ENCODE peak calls at places on chromosomes 4 and X, in five cellular contexts. W, H, V, U and L are unnamed samples. For H3K9me3, the result is how much of the 10 kb centered on the place peaks cover.

GRCh38 chr4:924107-925096 is 7.7 kb downstream of the GAK start:
- DNase-seq in V (no peak), W (no peak), U (no peak), H (no peak), L (peak)

GRCh38 chr4:153542835-153543234 is 76.7 kb downstream of the TMEM131L start:
- DNase-seq in V (no peak), U (no peak), H (no peak), W (no peak), L (no peak)

GRCh38 chr4:153792007-153792892 is 3.4 kb upstream of the SFRP2 start:
- DNase-seq in V (no peak), U (peak), H (no peak), W (peak), L (peak)

GRCh38 chr4:111064342-111064993 is 441.6 kb upstream of the PITX2 start:
- DNase-seq in V (no peak), H (no peak), W (no peak), U (no peak), L (no peak)

GRCh38 chr4:21002976-21003375 is 302.7 kb downstream of the PACRGL start:
- DNase-seq in V (no peak), U (no peak), W (no peak), H (no peak), L (no peak)

GRCh38 chr4:123599920-123600394 is 203.4 kb downstream of the SPRY1 start:
- DNase-seq in H (peak), U (peak), V (no peak), W (peak), L (peak)

GRCh38 chrX:40853004-40853815 is 117.9 kb upstream of the MED14 start:
- DNase-seq in W (no peak), V (no peak), U (no peak), H (no peak), L (no peak)

GRCh38 chrX:123424546-123424945 is 240.5 kb downstream of the GRIA3 start:
- DNase-seq in H (no peak), W (no peak), V (no peak), U (no peak), L (no peak)

GRCh38 chr4:27096142-27096824 is 235.6 kb downstream of the STIM2 start:
- DNase-seq in U (no peak), W (no peak), V (no peak), H (no peak), L (no peak)

GRCh38 chrX:40172169-40172979 is 74.6 kb upstream of the BCOR start:
- DNase-seq in V (no peak), H (peak), U (peak), W (no peak), L (no peak)

GRCh38 chrX:9062621-9063020 is 28.7 kb upstream of the FAM9B start:
- DNase-seq in W (no peak), V (no peak), H (no peak), U (no peak), L (no peak)

GRCh38 chr4:20422398-20422797 is 170.7 kb downstream of the SLIT2 start:
- DNase-seq in H (peak), U (no peak), W (no peak), V (no peak), L (no peak)

GRCh38 chr4:52780206-52780605 is 29.0 kb upstream of the ERVMER34-1 start:
- DNase-seq in W (no peak), U (no peak), H (no peak), V (no peak), L (no peak)

GRCh38 chrX:17584248-17584681 is 153.0 kb upstream of the SCML1 start:
- DNase-seq in V (no peak), W (no peak), H (no peak), U (no peak), L (no peak)

GRCh38 chr4:101177146-101177545 is 170.2 kb downstream of the PPP3CA start:
- DNase-seq in H (no peak), W (no peak), V (no peak), U (no peak), L (no peak)

GRCh38 chr4:73127839-73128448 is 58.4 kb upstream of the COX18 start:
- DNase-seq in W (no peak), H (no peak), U (no peak), V (no peak), L (no peak)

GRCh38 chr4:179095585-179096228 is 1653.5 kb upstream of the AGA start:
- DNase-seq in W (no peak), V (no peak), H (no peak), U (no peak), L (no peak)

GRCh38 chr4:182193261-182193660 is 49.9 kb upstream of the TENM3 start:
- DNase-seq in H (no peak), U (no peak), V (no peak), W (no peak), L (no peak)

GRCh38 chr4:84814100-84814750 is 152.3 kb downstream of the WDFY3 start:
- DNase-seq in H (peak), U (peak), V (peak), W (no peak), L (no peak)

GRCh38 chr4:142407569-142407968 is 438.5 kb downstream of the INPP4B start:
- DNase-seq in U (no peak), V (no peak), H (no peak), W (no peak), L (no peak)

GRCh38 chrX:155263854-155264628 is at the start of gene RAB39B:
- DNase-seq in W (peak), H (peak), V (peak), U (peak), L (peak)
- TF ChIP-seq CTCF in W (no peak), H (no peak), V (no peak), U (no peak), L (no peak)

DNA sequence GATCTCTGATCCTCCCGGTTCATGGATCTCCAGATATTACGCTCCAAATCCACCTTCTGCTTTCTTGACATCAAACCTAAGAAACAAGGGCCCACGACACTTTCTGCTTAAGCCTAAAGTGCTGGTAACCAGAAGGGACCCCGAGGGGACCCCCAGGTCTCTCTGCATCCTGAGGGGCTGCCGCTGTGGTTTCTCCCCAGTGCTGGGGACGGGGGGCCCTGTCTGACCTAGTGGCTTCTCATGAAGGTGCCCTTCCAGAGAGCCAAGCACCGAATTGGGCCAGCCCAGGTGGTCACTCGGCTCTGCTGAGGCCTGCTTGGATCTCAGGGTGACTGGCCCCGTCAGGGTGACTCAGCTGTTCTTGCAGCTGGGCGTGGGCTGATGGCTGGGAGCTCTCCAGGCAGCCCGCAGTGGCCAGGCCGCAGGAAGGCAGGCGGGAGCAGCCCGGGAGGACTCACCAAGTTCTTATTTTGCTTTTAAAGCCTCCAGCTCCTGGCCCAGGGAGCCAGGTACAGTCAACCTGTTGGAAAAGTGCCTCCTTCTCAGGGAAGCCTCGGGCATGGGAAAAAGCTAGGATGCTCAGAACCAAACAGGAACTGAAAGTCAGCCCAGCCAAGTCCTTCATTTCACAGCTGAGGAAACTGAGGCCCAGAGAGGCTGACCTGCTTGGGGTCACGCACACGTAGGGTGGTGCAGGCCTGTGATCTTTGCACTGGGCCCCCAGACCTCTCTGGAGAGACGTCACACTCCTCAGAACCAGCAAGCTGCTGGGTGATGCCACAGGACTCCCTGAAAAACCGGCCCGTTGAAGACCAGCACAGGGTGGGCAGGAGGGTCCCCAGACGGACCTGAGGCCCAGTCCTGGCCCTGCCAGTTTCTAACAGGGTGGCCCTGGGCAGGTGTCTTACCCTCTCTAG is 16.7 kb downstream of the BLOC1S4 start:
- DNase-seq in V (no peak), H (peak), U (peak), W (peak), L (no peak)
- H3K27ac ChIP-seq in V (peak), H (peak), U (peak), W (peak), L (no peak)

GRCh38 chrX:145502670-145503069 is 255.4 kb downstream of the SPANXN1 start:
- DNase-seq in V (no peak), W (no peak), H (no peak), U (no peak), L (no peak)

DNA sequence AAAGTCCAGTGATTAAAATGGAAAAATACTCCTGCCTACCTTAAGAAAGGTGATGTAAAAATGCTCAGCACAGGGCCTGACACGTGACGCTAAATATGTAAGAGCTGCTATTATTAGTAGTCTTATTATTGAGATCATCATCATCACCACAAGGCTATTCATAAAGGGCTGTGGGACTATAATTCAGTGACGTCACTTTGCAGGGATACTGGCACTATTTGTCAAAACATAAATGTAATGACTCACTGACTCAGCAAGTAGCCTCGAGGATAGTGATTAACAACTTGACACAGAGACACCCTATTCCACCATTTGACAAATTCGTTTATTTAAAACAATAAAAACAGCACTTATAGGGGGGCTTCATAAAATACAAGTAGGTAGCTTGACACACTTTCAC is 258.9 kb downstream of the SPANXN1 start:
- DNase-seq in H (no peak), V (no peak), U (no peak), W (no peak), L (no peak)
- H3K9me3 ChIP-seq in H (under half), V (under half), U (under half), W (under half), L (under half)

DNA sequence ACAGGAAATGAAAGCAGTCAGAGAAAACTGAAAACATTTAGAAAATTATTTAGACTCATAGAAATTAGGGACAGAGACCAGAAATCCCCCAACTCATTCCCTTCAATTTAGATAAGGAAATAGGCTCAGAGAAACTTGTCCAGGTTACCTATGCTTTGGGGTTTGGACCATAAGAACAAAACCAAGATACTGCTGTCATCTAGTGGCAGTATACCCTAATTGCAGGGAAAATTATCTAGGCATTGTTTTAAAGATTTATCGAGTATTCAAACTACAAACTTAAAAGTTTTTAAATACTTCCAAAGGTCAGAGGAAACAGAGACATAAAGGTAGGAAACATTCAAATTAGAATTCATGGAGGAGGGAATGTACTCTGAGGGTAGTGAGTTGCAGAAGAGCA is 67.0 kb upstream of the KLHL13 start:
- DNase-seq in H (no peak), U (no peak), V (no peak), W (no peak), L (no peak)
- TF ChIP-seq CTCF in H (no peak), U (no peak), V (no peak), W (no peak), L (no peak)

GRCh38 chr4:138451264-138451663 is 209.1 kb upstream of the SLC7A11 start:
- DNase-seq in V (no peak), W (no peak), U (no peak), H (no peak), L (no peak)

GRCh38 chr4:138448169-138448568 is 206.0 kb upstream of the SLC7A11 start:
- DNase-seq in W (no peak), H (no peak), U (no peak), V (no peak), L (no peak)

GRCh38 chr4:138452823-138453222 is 210.7 kb upstream of the SLC7A11 start:
- DNase-seq in V (no peak), H (no peak), W (no peak), U (no peak), L (no peak)

GRCh38 chr4:138449938-138450337 is 207.8 kb upstream of the SLC7A11 start:
- DNase-seq in H (no peak), U (no peak), V (no peak), W (no peak), L (no peak)

GRCh38 chr4:138450546-138450945 is 208.4 kb upstream of the SLC7A11 start:
- DNase-seq in H (no peak), V (no peak), W (no peak), U (no peak), L (no peak)
- H3K27ac ChIP-seq in H (no peak), V (no peak), W (no peak), U (no peak), L (no peak)

GRCh38 chrX:44829836-44830235 is 14.0 kb upstream of the DUSP21 start:
- DNase-seq in W (no peak), U (no peak), H (no peak), V (no peak), L (no peak)
- H3K9me3 ChIP-seq in W (under half), U (under half), H (under half), V (under half), L (under half)

DNA sequence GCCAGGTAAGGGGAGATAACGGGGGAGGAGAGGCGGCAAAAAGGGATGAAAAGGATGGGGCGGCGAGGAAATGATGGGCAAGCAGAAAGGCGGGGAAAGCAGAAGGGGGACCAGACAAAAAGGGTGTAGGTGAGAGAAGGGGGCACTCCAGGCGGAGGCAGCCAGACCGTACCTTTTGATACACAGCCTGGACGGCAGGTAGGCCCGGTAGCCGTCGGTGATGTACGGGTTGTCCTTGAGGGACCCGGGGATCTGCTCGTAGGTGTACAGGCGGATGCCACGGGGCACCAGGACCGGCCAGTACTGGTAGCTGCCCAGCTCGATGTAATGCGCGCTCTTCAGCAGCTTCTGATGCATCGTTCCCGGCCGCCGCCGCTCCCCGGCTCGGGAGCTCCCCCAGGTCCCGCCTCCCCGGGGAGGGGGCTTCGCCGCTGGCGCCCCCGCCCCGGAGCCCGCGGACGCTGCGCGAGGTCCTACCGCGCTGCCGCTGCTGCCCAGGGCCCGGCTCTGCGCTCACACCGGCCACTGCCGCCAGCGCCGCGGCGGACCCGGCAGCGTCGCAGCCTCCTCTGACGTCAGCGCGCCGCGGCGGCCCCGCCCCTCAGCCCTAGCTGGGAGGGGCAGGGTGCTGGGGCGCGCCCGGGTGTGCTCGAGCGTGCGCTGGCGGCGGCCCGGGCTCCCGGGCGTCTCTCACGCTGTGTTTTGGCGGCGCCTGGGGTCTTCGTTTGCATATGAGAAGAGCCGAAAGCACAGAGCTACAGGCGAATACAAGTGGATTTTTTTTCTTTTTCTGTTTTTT is at the start of gene PAQR3:
- DNase-seq in V (peak), H (peak), U (peak), W (peak), L (peak)
- TF ChIP-seq CTCF in V (no peak), H (no peak), U (no peak), W (no peak), L (no peak)